ENCODE peak calls at places on chromosomes 7 and 10, in eight cellular contexts. K is SK-N-SH, T is upper lobe of left lung, S is Peyer's patch, M is heart right ventricle, N is mesendoderm, U is GM23248, L is uterus. W is an unnamed sample.

GRCh38 chr10:63935705-63936104 is 414.5 kb downstream of the REEP3 start:
- DNase-seq in S (no peak), T (no peak), K (no peak), U (no peak), N (no peak), L (no peak), M (no peak), W (no peak)

GRCh38 chr10:132699411-132700167 is 86.4 kb downstream of the NKX6-2 start:
- DNase-seq in K (no peak), M (no peak), U (no peak), S (no peak), T (no peak), L (no peak), N (no peak), W (peak)

GRCh38 chr10:325282-325681 is 190.0 kb downstream of the ZMYND11 start:
- DNase-seq in N (no peak), M (no peak), T (no peak), L (no peak), S (peak), K (no peak), U (no peak), W (no peak)

GRCh38 chr10:13718820-13719219 is 132.1 kb downstream of the PRPF18 start:
- DNase-seq in N (no peak), S (no peak), M (no peak), U (no peak), K (no peak), T (no peak), L (no peak), W (no peak)

GRCh38 chr10:123792579-123792978 is 99.0 kb downstream of the CPXM2 start:
- DNase-seq in T (no peak), L (no peak), M (no peak), K (no peak), S (no peak), U (no peak), N (no peak), W (no peak)

GRCh38 chr10:92696606-92697383 is 7.0 kb downstream of the HHEX start:
- DNase-seq in N (peak), K (peak), M (no peak), T (no peak), U (no peak), S (no peak), L (no peak), W (no peak)

GRCh38 chr7:30760514-30761213 is 8.7 kb downstream of the INMT start:
- DNase-seq in N (no peak), T (no peak), S (no peak), L (peak), K (no peak), U (no peak), M (no peak), W (no peak)

GRCh38 chr10:106648534-106649481 is 515.7 kb downstream of the SORCS1 start:
- DNase-seq in T (no peak), N (no peak), K (no peak), M (peak), S (no peak), U (no peak), L (no peak), W (no peak)

GRCh38 chr10:80205478-80206276 is at the start of gene ANXA11:
- DNase-seq in T (peak), U (peak), L (peak), N (peak), K (peak), S (peak), M (peak), W (peak)

GRCh38 chr7:151696738-151697514 is 177.2 kb upstream of the RHEB start:
- DNase-seq in K (peak), M (peak), L (no peak), T (no peak), N (peak), S (no peak), U (no peak), W (no peak)

GRCh38 chr7:2824678-2825461 is 19.2 kb downstream of the GNA12 start:
- DNase-seq in S (peak), L (no peak), T (no peak), M (no peak), N (peak), U (no peak), K (no peak), W (no peak)

GRCh38 chr7:112112822-112113255 is 93.4 kb downstream of the DOCK4 start:
- DNase-seq in N (no peak), K (no peak), S (no peak), U (peak), M (no peak), L (peak), T (peak), W (no peak)

GRCh38 chr7:157352506-157352905 is 15.7 kb downstream of the DNAJB6 start:
- DNase-seq in L (no peak), T (no peak), U (no peak), S (no peak), N (no peak), M (no peak), K (no peak), W (no peak)
- H3K27ac ChIP-seq in L (no peak), T (no peak), U (no peak), S (no peak), N (no peak), M (no peak), K (no peak), W (peak)

GRCh38 chr10:6592080-6592479 is 12.0 kb upstream of the PRKCQ start:
- DNase-seq in L (no peak), U (no peak), T (no peak), N (no peak), K (no peak), S (no peak), M (no peak), W (no peak)

GRCh38 chr10:6597478-6597877 is 17.4 kb upstream of the PRKCQ start:
- DNase-seq in N (no peak), K (no peak), S (no peak), U (no peak), M (no peak), L (no peak), T (no peak), W (no peak)

GRCh38 chr10:6598679-6599078 is 18.6 kb upstream of the PRKCQ start:
- DNase-seq in M (no peak), K (no peak), N (no peak), L (no peak), U (no peak), S (no peak), T (no peak), W (no peak)

GRCh38 chr10:6593140-6593740 is 13.2 kb upstream of the PRKCQ start:
- DNase-seq in L (no peak), T (no peak), M (no peak), U (no peak), K (peak), N (peak), S (no peak), W (no peak)

GRCh38 chr10:6595499-6595898 is 15.4 kb upstream of the PRKCQ start:
- DNase-seq in M (no peak), S (no peak), N (no peak), L (no peak), K (no peak), U (no peak), T (no peak), W (no peak)
- H3K27ac ChIP-seq in M (no peak), S (no peak), N (no peak), L (no peak), K (no peak), U (no peak), T (no peak), W (no peak)

DNA sequence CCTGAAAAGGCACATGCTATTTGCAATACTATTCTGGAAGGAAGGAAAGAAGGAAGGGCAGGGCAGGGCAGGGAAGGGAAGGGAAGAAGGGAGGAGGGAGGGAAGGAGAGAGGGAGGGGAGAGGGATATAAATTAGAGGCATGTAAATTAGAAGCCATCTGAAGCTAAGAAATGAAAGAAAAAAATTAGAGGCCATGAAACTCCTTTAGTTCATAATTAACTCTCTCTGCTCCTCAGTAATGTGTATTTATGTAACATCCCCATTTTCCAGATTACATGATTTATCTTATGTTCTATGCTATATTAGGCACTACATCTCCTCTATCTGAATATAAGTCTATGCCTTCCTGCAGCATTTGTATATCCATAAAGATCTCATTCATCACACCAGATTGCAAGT is 12.7 kb upstream of the JCAD start:
- DNase-seq in T (no peak), S (no peak), L (no peak), M (no peak), N (no peak), K (no peak), U (no peak), W (no peak)
- H3K27ac ChIP-seq in T (no peak), S (no peak), L (no peak), M (no peak), N (no peak), K (no peak), U (no peak), W (no peak)

GRCh38 chr10:68668231-68668630 is 52.8 kb upstream of the CCAR1 start:
- DNase-seq in K (no peak), M (no peak), N (no peak), L (no peak), S (no peak), U (no peak), T (no peak), W (no peak)

GRCh38 chr10:68668972-68669371 is 52.1 kb upstream of the CCAR1 start:
- DNase-seq in K (no peak), M (no peak), S (no peak), L (no peak), N (no peak), T (no peak), U (no peak), W (no peak)

GRCh38 chr10:68665841-68666240 is 55.2 kb upstream of the CCAR1 start:
- DNase-seq in T (no peak), K (no peak), U (peak), N (no peak), M (no peak), L (no peak), S (no peak), W (no peak)

DNA sequence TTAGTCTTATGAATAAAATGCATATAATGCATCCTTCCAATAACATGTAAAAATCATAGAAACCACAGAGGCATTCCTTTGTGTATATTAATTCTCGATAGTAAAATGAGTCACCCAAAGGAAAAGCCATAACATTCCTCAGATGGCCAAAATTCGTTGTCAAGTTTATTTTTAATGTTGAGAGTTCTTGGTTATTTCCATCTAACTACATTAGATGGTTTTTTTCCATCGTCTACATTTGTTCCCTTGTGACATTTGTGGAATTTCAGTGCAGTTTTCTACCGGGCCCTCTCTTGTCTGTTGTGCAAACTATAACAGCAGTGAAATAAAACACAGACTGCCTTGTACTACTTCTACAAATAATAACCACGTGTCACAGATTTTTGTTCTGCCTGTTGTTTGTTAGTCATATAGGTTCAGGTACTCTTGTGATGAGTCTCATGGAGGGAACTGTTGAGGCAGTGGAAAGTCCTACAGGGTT is 54.7 kb upstream of the CCAR1 start:
- DNase-seq in U (peak), T (no peak), K (no peak), M (no peak), S (no peak), N (no peak), L (no peak), W (no peak)
- H3K27ac ChIP-seq in U (peak), T (no peak), K (peak), M (no peak), S (no peak), N (no peak), L (no peak), W (no peak)

GRCh38 chr10:75202321-75203096 is 8.1 kb upstream of the VDAC2 start:
- DNase-seq in M (peak), T (peak), N (no peak), S (no peak), K (no peak), U (peak), L (peak), W (peak)
- H3K27ac ChIP-seq in M (peak), T (peak), N (no peak), S (peak), K (no peak), U (peak), L (peak), W (peak)

W was measured in psoas muscle.